ENCODE peak calls at places on chromosomes 6 and 20, in five cellular contexts. R, A, O, G and B are unnamed samples. For H3K9me3, the result is how much of the 10 kb centered on the place peaks cover.

GRCh38 chr20:36611625-36612024 is 6.0 kb downstream of the RAB5IF start:
- DNase-seq in R (no peak), A (no peak), O (no peak), G (no peak), B (no peak)

GRCh38 chr6:16961577-16961976 is 140.3 kb upstream of the STMND1 start:
- DNase-seq in R (no peak), A (no peak), O (no peak), G (peak), B (no peak)

GRCh38 chr6:7254980-7255825 is 57.8 kb downstream of the SSR1 start:
- DNase-seq in R (no peak), A (no peak), O (no peak), G (no peak), B (no peak)

GRCh38 chr6:28838289-28838633 is 85.5 kb downstream of the TRIM27 start:
- DNase-seq in R (peak), A (peak), O (peak), G (peak), B (no peak)

GRCh38 chr6:170135821-170136471 is 154.9 kb downstream of the DLL1 start:
- DNase-seq in R (no peak), A (no peak), O (no peak), G (no peak), B (no peak)

GRCh38 chr6:82396964-82397761 is 33.5 kb downstream of the TPBG start:
- DNase-seq in R (no peak), A (no peak), O (no peak), G (peak), B (peak)

GRCh38 chr20:10673831-10674683 is at the start of gene JAG1:
- DNase-seq in R (peak), A (peak), O (peak), G (peak), B (peak)

GRCh38 chr6:130680118-130680517 is 147.1 kb upstream of the SMLR1 start:
- DNase-seq in R (no peak), A (no peak), O (no peak), G (no peak), B (peak)

GRCh38 chr6:167499161-167499660 is 174.3 kb downstream of the TTLL2 start:
- DNase-seq in R (no peak), A (peak), O (no peak), G (no peak), B (no peak)

GRCh38 chr20:49599746-49600113 is 31.8 kb upstream of the PTGIS start:
- DNase-seq in R (no peak), A (no peak), O (no peak), G (no peak), B (no peak)

GRCh38 chr6:46376562-46376969 is 114.7 kb downstream of the RCAN2 start:
- DNase-seq in R (no peak), A (no peak), O (no peak), G (no peak), B (no peak)

GRCh38 chr6:146544783-146545182 is 1.1 kb downstream of the RAB32 start:
- DNase-seq in R (no peak), A (peak), O (no peak), G (no peak), B (no peak)

GRCh38 chr6:135506270-135506997 is 8.9 kb upstream of the AHI1 start:
- DNase-seq in R (no peak), A (peak), O (peak), G (peak), B (no peak)

GRCh38 chr6:133623065-133623464 is 265.8 kb upstream of the TCF21 start:
- DNase-seq in R (no peak), A (no peak), O (no peak), G (no peak), B (no peak)

GRCh38 chr20:59013959-59014608 is 5.1 kb upstream of the TUBB1 start:
- DNase-seq in R (no peak), A (no peak), O (no peak), G (no peak), B (no peak)

GRCh38 chr6:13286185-13286584 is 42.2 kb downstream of the TBC1D7 start:
- DNase-seq in R (no peak), A (no peak), O (no peak), G (no peak), B (no peak)

GRCh38 chr20:6265204-6265904 is 142.5 kb upstream of the FERMT1 start:
- DNase-seq in R (no peak), A (peak), O (peak), G (peak), B (no peak)

GRCh38 chr6:1759877-1760276 is 150.2 kb downstream of the FOXC1 start:
- DNase-seq in R (no peak), A (no peak), O (no peak), G (no peak), B (no peak)

GRCh38 chr6:93417421-93417996 is 1.9 kb downstream of the EPHA7 start:
- DNase-seq in R (peak), A (peak), O (peak), G (peak), B (no peak)

GRCh38 chr20:63396300-63396699 is 35.2 kb upstream of the CHRNA4 start:
- DNase-seq in R (no peak), A (no peak), O (no peak), G (no peak), B (no peak)

GRCh38 chr20:10540636-10541493 is 105.8 kb downstream of the SLX4IP start:
- DNase-seq in R (no peak), A (peak), O (no peak), G (peak), B (no peak)

GRCh38 chr6:144896876-144897275 is 611.7 kb downstream of the UTRN start:
- DNase-seq in R (no peak), A (peak), O (no peak), G (no peak), B (no peak)

GRCh38 chr20:33796263-33796906 is 14.8 kb upstream of the CHMP4B start:
- DNase-seq in R (no peak), A (peak), O (no peak), G (no peak), B (no peak)

GRCh38 chr20:34615477-34615876 is 57.0 kb downstream of the MAP1LC3A start:
- DNase-seq in R (no peak), A (no peak), O (no peak), G (no peak), B (no peak)

GRCh38 chr6:15322781-15323536 is 77.1 kb downstream of the JARID2 start:
- DNase-seq in R (no peak), A (peak), O (no peak), G (no peak), B (no peak)

GRCh38 chr6:15331629-15332241 is 85.9 kb downstream of the JARID2 start:
- DNase-seq in R (no peak), A (no peak), O (no peak), G (no peak), B (no peak)

GRCh38 chr6:47308674-47309325 is 905 bp downstream of the TNFRSF21 start:
- DNase-seq in R (peak), A (peak), O (peak), G (peak), B (no peak)

DNA sequence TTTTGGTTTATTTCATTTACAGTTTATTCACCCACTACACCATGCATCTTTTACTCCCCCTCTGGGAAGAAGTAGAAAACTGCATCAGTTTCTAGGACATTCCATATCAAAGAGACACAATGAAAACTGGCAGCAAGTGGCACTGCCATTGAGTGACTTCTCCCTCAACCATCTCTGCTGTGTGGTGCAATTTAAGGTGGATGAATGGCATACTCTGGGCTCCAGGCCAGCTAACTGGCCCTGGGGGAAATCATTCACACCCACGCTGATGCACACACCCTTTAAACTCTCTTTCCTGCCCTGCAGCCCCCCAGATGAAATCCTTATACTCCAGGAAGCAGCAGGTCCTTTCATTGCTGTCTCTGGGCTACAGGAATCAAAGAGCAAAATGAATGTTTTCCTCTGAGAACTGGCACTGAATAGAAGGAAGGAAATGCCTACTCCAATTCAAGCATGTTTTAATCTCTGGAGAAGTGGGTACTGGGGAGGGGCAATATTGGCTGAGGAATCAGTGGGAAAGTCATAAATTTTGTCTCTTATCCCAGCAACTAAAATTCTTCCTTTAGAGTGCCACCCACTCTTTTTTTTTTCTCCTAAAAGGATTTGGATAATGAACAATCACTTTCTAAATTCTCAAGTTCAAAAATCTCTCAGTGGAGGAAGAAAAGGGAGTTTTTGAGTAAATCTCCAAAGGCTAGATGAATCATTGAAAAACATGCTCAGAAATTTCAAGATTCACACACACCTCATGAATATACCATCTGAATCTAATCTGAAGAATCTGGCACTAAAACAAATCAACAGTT is 16.9 kb upstream of the RFPL4B start:
- DNase-seq in R (no peak), A (no peak), O (no peak), G (peak), B (peak)
- H3K9me3 ChIP-seq in R (under half), A (under half), O (under half), G (under half), B (under half)

GRCh38 chr20:25369529-25369928 is 21.1 kb downstream of the ABHD12 start:
- DNase-seq in R (no peak), A (no peak), O (no peak), G (no peak), B (no peak)

GRCh38 chr20:25372584-25373336 is 17.9 kb downstream of the ABHD12 start:
- DNase-seq in R (no peak), A (no peak), O (no peak), G (no peak), B (peak)

GRCh38 chr20:25364879-25365699 is 25.5 kb downstream of the ABHD12 start:
- DNase-seq in R (no peak), A (no peak), O (no peak), G (no peak), B (no peak)

GRCh38 chr20:25369971-25370370 is 20.7 kb downstream of the ABHD12 start:
- DNase-seq in R (no peak), A (no peak), O (no peak), G (no peak), B (no peak)

DNA sequence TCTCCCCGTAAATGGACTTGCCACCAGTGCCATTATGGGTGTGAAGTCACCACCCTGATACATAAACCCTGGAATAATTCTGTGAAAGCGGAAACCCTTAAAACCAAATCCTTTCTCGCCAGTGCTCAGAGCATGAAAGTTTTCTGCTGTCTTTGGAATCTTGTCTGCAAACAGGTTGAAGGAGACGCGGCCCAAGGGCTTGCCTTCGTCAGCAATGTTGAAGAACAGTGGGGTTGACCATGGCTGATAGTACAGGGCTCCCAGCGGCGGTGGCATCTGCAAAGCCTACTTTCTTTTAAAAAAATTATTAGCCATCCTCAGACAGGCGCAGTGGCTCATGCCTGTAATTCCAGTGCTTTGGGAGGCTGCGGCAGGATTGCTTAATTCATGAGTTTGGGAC is 22.1 kb downstream of the ABHD12 start:
- DNase-seq in R (no peak), A (no peak), O (no peak), G (no peak), B (no peak)
- H3K9me3 ChIP-seq in R (under half), A (under half), O (under half), G (under half), B (under half)

DNA sequence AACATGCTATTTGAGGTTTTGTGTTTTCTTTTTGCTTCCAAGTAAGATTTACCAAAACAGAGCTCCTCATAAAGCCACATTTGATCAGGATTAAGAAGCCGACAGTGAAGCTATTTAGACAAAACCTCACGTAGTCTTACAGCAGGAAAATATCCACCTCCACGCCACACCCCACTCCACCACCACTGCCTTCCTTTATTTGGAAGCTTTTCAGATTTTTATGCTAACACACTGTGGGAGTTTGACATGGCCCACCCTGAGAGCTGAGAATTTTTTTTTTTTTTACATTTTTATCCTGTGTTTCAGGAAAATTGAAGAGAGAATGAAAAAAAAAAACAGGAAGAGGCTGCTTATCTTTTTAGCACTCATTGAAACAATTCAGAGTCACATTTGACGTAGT is 104.8 kb upstream of the MC3R start:
- DNase-seq in R (no peak), A (no peak), O (no peak), G (no peak), B (no peak)
- H3K9me3 ChIP-seq in R (under half), A (under half), O (under half), G (under half), B (under half)

DNA sequence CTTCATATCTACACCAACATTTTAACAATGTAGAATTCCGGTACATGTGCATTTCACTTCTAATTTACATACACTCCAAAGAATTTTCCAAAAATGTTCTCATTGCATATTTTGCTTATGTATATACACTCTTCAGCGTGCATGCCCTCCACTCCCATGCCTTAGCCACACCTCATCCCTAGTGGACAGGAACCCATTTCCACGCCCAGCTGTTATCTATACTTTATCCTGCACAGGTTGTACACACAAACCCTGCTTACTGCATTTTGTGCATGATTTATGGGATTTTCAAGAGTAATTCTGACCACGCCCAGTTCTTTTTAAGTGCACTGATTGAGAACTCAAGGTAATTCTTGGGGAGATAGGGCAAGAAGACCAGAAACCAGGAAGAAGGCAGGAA is 102.4 kb downstream of the TFAP2C start:
- DNase-seq in R (no peak), A (no peak), O (no peak), G (no peak), B (no peak)
- H3K9me3 ChIP-seq in R (under half), A (under half), O (under half), G (under half), B (under half)